ENCODE peak calls at places on chromosomes 4 and X, in nine cellular contexts. O is heart left ventricle, Y is osteoblast, L is colonic mucosa, E is BJ, I is coronary artery, H is dorsolateral prefrontal cortex, D is A673, S is PC-3. A is an unnamed sample.

GRCh38 chr4:108168672-108169562 is at the start of gene LEF1:
- DNase-seq in D (peak; percentile 52), I (no peak), H (no peak), O (no peak), Y (peak; percentile 84), E (no peak), L (peak; percentile 25), S (peak; percentile 20), A (no peak)

GRCh38 chr4:125105561-125105960 is 209.2 kb upstream of the FAT4 start:
- DNase-seq in O (no peak), H (no peak), Y (no peak), L (no peak), S (no peak), E (no peak), D (peak; percentile 23), I (no peak), A (no peak)

GRCh38 chrX:5916945-5917344 is 311.7 kb downstream of the NLGN4X start:
- DNase-seq in Y (no peak), O (no peak), I (no peak), H (no peak), S (no peak), D (peak; percentile 29), L (no peak), E (no peak), A (no peak)

GRCh38 chrX:72271091-72271490 is 6.0 kb downstream of the RPS4X start:
- DNase-seq in D (no peak), S (no peak), L (no peak), E (no peak), H (no peak), O (no peak), Y (peak; percentile 69), I (no peak), A (no peak)

GRCh38 chr4:7614350-7614949 is 179.7 kb upstream of the PSAPL1 start:
- DNase-seq in E (no peak), O (no peak), H (no peak), Y (no peak), I (no peak), L (no peak), S (no peak), D (no peak), A (no peak)

GRCh38 chr4:101277661-101278060 is 69.7 kb downstream of the PPP3CA start:
- DNase-seq in D (no peak), E (no peak), L (no peak), Y (no peak), H (no peak), S (peak; percentile 11), I (no peak), O (no peak), A (no peak)

GRCh38 chr4:8721621-8722020 is 129.1 kb downstream of the CPZ start:
- DNase-seq in E (no peak), D (no peak), S (no peak), L (no peak), H (no peak), O (peak; percentile 3), Y (peak; percentile 32), I (no peak), A (no peak)

GRCh38 chr4:40261246-40262078 is 64.6 kb downstream of the RHOH start:
- DNase-seq in E (no peak), O (no peak), D (no peak), Y (no peak), H (no peak), S (no peak), I (no peak), L (no peak), A (no peak)

GRCh38 chr4:97507587-97508245 is 635.6 kb downstream of the STPG2 start:
- DNase-seq in L (no peak), Y (no peak), O (no peak), D (no peak), I (no peak), E (no peak), S (peak; percentile 55), H (no peak), A (no peak)

GRCh38 chr4:156193116-156193515 is 239.4 kb upstream of the CTSO start:
- DNase-seq in Y (no peak), H (no peak), I (no peak), O (no peak), L (no peak), E (no peak), S (peak; percentile 18), D (no peak), A (no peak)

GRCh38 chrX:16946971-16947562 is 609 bp downstream of the REPS2 start:
- DNase-seq in H (no peak), D (no peak), L (peak; percentile 54), S (no peak), O (peak; percentile 17), E (no peak), Y (no peak), I (no peak), A (no peak)

GRCh38 chrX:10939384-10939783 is 171.7 kb upstream of the HCCS start:
- DNase-seq in S (peak; percentile 77), E (no peak), O (no peak), Y (no peak), H (no peak), D (no peak), L (no peak), I (no peak), A (peak; percentile 10)

GRCh38 chr4:7389719-7390118 is 45.0 kb downstream of the PSAPL1 start:
- DNase-seq in Y (no peak), H (no peak), D (no peak), S (no peak), O (peak; percentile 6), I (peak; percentile 54), L (no peak), E (no peak), A (no peak)

GRCh38 chr4:151953286-151953685 is 192.5 kb upstream of the GATB start:
- DNase-seq in E (no peak), S (peak; percentile 9), Y (no peak), O (no peak), L (no peak), D (no peak), H (no peak), I (no peak), A (no peak)

GRCh38 chr4:184537269-184538022 is 63.1 kb upstream of the IRF2 start:
- DNase-seq in H (peak; percentile 93), O (peak; percentile 98), D (peak; percentile 98), Y (peak; percentile 93), S (peak; percentile 88), I (peak; percentile 99), L (peak; percentile 98), E (peak; percentile 81), A (peak; percentile 82)

GRCh38 chrX:107878106-107878505 is 52.4 kb downstream of the MID2 start:
- DNase-seq in E (no peak), L (no peak), Y (no peak), I (no peak), D (no peak), S (no peak), O (no peak), H (no peak), A (no peak)

GRCh38 chrX:123330229-123330942 is 146.3 kb downstream of the GRIA3 start:
- DNase-seq in D (no peak), O (no peak), S (peak; percentile 32), L (no peak), E (no peak), H (no peak), I (no peak), Y (no peak), A (no peak)

GRCh38 chrX:131704136-131704695 is 160.3 kb downstream of the OR13H1 start:
- DNase-seq in D (peak; percentile 85), I (peak; percentile 86), H (peak; percentile 81), Y (peak; percentile 23), L (peak; percentile 95), S (peak; percentile 37), O (no peak), E (no peak), A (peak; percentile 29)

GRCh38 chr4:47075241-47075640 is 43.9 kb downstream of the GABRB1 start:
- DNase-seq in I (no peak), Y (no peak), L (no peak), S (peak; percentile 51), D (peak; percentile 4), E (no peak), H (no peak), O (no peak), A (no peak)

GRCh38 chrX:15350329-15350996 is 15.1 kb upstream of the PIGA start:
- DNase-seq in H (no peak), E (no peak), Y (no peak), L (no peak), D (peak; percentile 55), S (no peak), I (no peak), O (no peak), A (no peak)
- TF ChIP-seq CTCF in H (no peak), E (no peak), Y (no peak), L (no peak), D (no peak), S (no peak), I (no peak), O (no peak), A (no peak)

GRCh38 chrX:21985332-21985777 is 44.8 kb downstream of the SMS start:
- DNase-seq in I (no peak), S (peak; percentile 82), H (peak; percentile 59), O (peak; percentile 36), D (peak; percentile 86), L (peak; percentile 76), Y (peak; percentile 91), E (no peak), A (no peak)

GRCh38 chrX:21978346-21978745 is 37.8 kb downstream of the SMS start:
- DNase-seq in O (no peak), Y (no peak), E (no peak), I (no peak), D (no peak), H (no peak), L (no peak), S (no peak), A (no peak)

GRCh38 chrX:21986596-21986995 is 45.5 kb upstream of the PHEX start:
- DNase-seq in D (no peak), O (no peak), H (no peak), L (no peak), E (no peak), I (no peak), Y (peak; percentile 37), S (peak; percentile 10), A (no peak)

GRCh38 chrX:21982311-21982710 is 41.8 kb downstream of the SMS start:
- DNase-seq in Y (no peak), S (no peak), L (no peak), I (no peak), E (no peak), H (no peak), O (no peak), D (no peak), A (no peak)
- H3K4me3 ChIP-seq in Y (no peak overlapping the region), S (no peak overlapping the region), L (no peak overlapping the region), I (no peak overlapping the region), E (no peak overlapping the region), H (no peak overlapping the region), O (no peak overlapping the region), D (no peak overlapping the region), A (no peak overlapping the region)

GRCh38 chr4:74537459-74537858 is 92.5 kb downstream of the AREG start:
- DNase-seq in E (no peak), S (no peak), O (no peak), H (no peak), D (no peak), I (no peak), Y (no peak), L (no peak), A (no peak)
- TF ChIP-seq CTCF in E (no peak), S (no peak), O (no peak), H (no peak), D (no peak), I (no peak), Y (no peak), L (no peak), A (no peak)

DNA sequence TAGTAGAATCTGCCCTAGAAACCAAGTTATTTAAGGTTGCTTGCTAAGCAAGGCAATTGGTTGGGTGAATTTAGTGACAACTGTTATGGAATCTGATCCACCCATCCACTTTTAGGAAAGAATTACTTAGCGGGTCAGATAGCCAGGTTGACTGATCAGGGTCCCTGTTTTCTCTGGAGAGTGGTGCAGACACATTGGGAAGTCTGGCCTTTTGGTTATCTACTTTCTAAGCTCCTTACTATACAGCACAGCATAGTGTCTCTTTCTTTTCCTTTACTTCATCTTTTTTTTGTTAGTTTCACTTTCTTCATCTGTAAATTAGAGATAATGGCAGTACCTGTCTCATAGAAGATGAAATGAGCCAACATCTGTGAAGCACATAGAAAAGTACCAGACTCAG is 7.4 kb downstream of the HERC3 start:
- DNase-seq in I (no peak), Y (no peak), O (no peak), H (no peak), D (no peak), E (no peak), L (no peak), S (no peak), A (no peak)
- H3K4me3 ChIP-seq in I (peak overlapping the region; percentile 29), Y (peak overlapping the region; percentile 52), O (no peak overlapping the region), H (no peak overlapping the region), D (no peak overlapping the region), E (no peak overlapping the region), L (no peak overlapping the region), S (peak overlapping the region; percentile 63), A (no peak overlapping the region)